ENCODE peak calls at places on chromosome 7, in six cellular contexts. N is GM23338; V is ovary; E is CD4-positive, CD25-positive, alpha-beta regulatory T cell; F is GM13977; C is stimulated activated naive CD8-positive, alpha-beta T cell treated with anti-CD3 and anti-CD28 coated beads, Interleukin-15, Interleukin-2, amounts not matched to agents 100 U/mL and 50 U/mL, for 24 hours. Q is an unnamed sample.

GRCh38 chr7:1131471-1132265 is 28.3 kb downstream of the ZFAND2A start:
- DNase-seq in N (no peak), V (no peak), E (no peak), F (no peak), C (no peak), Q (no peak)

GRCh38 chr7:42493436-42494198 is 256.6 kb upstream of the GLI3 start:
- DNase-seq in N (peak), V (peak), E (peak), F (no peak), C (peak), Q (peak)

GRCh38 chr7:158602905-158603772 is 15.5 kb upstream of the PTPRN2 start:
- DNase-seq in N (no peak), V (no peak), E (no peak), F (peak), C (no peak), Q (no peak)

GRCh38 chr7:99579956-99580777 is 17.9 kb upstream of the TMEM225B start:
- DNase-seq in N (peak), V (peak), E (peak), F (no peak), C (peak), Q (peak)

GRCh38 chr7:140696024-140696678 is 357 bp upstream of the NDUFB2 start:
- DNase-seq in N (peak), V (peak), E (no peak), F (peak), C (peak), Q (no peak)

GRCh38 chr7:16636533-16637173 is 8.9 kb downstream of the ANKMY2 start:
- DNase-seq in N (no peak), V (no peak), E (no peak), F (no peak), C (no peak), Q (no peak)

GRCh38 chr7:91880016-91880412 is 488 bp downstream of the MTERF1 start:
- DNase-seq in N (peak), V (no peak), E (no peak), F (no peak), C (no peak), Q (no peak)

GRCh38 chr7:150372271-150373048 is 3.8 kb downstream of the REPIN1 start:
- DNase-seq in N (no peak), V (peak), E (no peak), F (no peak), C (no peak), Q (no peak)

GRCh38 chr7:40219917-40220316 is 85.1 kb downstream of the SUGCT start:
- DNase-seq in N (no peak), V (no peak), E (no peak), F (no peak), C (no peak), Q (no peak)

GRCh38 chr7:105210721-105211205 is 178.0 kb downstream of the SRPK2 start:
- DNase-seq in N (peak), V (peak), E (peak), F (peak), C (no peak), Q (peak)

GRCh38 chr7:3005257-3005656 is 38.4 kb downstream of the CARD11 start:
- DNase-seq in N (no peak), V (no peak), E (no peak), F (no peak), C (no peak), Q (no peak)

GRCh38 chr7:112006071-112006470 is 200.1 kb downstream of the DOCK4 start:
- DNase-seq in N (no peak), V (no peak), E (no peak), F (no peak), C (no peak), Q (no peak)

Q was measured in anterior cingulate cortex.